ENCODE peak calls at places on chromosomes 5 and 9, in five cellular contexts. One of them, this sample, is unnamed.

GRCh38 chr9:534886-535285 is 306.6 kb upstream of the DMRT1 start:
- DNase-seq in psoas muscle: peak
- DNase-seq in A673: no peak
- DNase-seq in AG04450: no peak
- DNase-seq in IMR-90: no peak
- DNase-seq in this sample: no peak

GRCh38 chr5:123515904-123516303 is 3.9 kb downstream of the CSNK1G3 start:
- DNase-seq in psoas muscle: no peak
- DNase-seq in IMR-90: no peak
- DNase-seq in A673: no peak
- DNase-seq in AG04450: no peak
- DNase-seq in this sample: no peak

GRCh38 chr9:133635903-133636531 is at the start of gene DBH:
- DNase-seq in IMR-90: no peak
- DNase-seq in A673: no peak
- DNase-seq in psoas muscle: peak
- DNase-seq in AG04450: no peak
- DNase-seq in this sample: no peak

GRCh38 chr5:171386861-171387254 is 791 bp upstream of the NPM1 start:
- DNase-seq in IMR-90: peak
- DNase-seq in psoas muscle: no peak
- DNase-seq in A673: peak
- DNase-seq in AG04450: no peak
- DNase-seq in this sample: no peak

GRCh38 chr5:111649516-111649915 is 107.5 kb downstream of the NREP start:
- DNase-seq in psoas muscle: no peak
- DNase-seq in AG04450: no peak
- DNase-seq in A673: no peak
- DNase-seq in IMR-90: no peak
- DNase-seq in this sample: no peak

GRCh38 chr9:133484671-133485437 is 6.0 kb upstream of the SLC2A6 start:
- DNase-seq in AG04450: no peak
- DNase-seq in psoas muscle: peak
- DNase-seq in IMR-90: no peak
- DNase-seq in A673: no peak
- DNase-seq in this sample: no peak

GRCh38 chr5:66382152-66382551 is 214.0 kb upstream of the MAST4 start:
- DNase-seq in IMR-90: no peak
- DNase-seq in AG04450: no peak
- DNase-seq in A673: no peak
- DNase-seq in psoas muscle: no peak
- DNase-seq in this sample: no peak

GRCh38 chr9:109063765-109064164 is 50.5 kb upstream of the CTNNAL1 start:
- DNase-seq in IMR-90: peak
- DNase-seq in psoas muscle: no peak
- DNase-seq in A673: peak
- DNase-seq in AG04450: no peak
- DNase-seq in this sample: peak

GRCh38 chr9:134358026-134358967 is 32.0 kb downstream of the RXRA start:
- DNase-seq in A673: peak
- DNase-seq in IMR-90: peak
- DNase-seq in psoas muscle: no peak
- DNase-seq in AG04450: no peak
- DNase-seq in this sample: no peak

GRCh38 chr9:133443982-133444381 is 15.8 kb upstream of the CACFD1 start:
- DNase-seq in A673: no peak
- DNase-seq in psoas muscle: no peak
- DNase-seq in AG04450: no peak
- DNase-seq in IMR-90: peak
- DNase-seq in this sample: peak

GRCh38 chr9:318646-319045 is 104.0 kb downstream of the DOCK8 start:
- DNase-seq in AG04450: no peak
- DNase-seq in A673: no peak
- DNase-seq in IMR-90: no peak
- DNase-seq in psoas muscle: no peak
- DNase-seq in this sample: no peak

DNA sequence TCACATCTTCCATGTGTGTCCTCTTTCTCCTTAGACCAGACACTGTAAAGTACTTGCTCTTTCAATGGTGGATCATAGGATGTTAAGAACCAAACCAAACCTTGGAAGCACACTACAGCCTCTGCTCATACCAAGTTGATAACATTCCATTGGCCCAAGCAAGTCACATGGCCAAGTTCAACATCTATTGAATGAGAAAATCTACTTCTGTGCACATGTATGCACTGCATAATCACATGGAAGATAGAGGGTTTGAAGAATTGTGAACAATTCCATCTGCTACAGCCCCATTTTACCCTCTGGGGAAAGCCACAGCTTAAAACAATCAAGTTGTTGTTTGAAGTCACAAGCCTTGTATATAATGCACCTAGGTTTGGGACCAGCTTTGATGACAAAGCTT is 68.2 kb downstream of the MFAP3 start:
- DNase-seq in IMR-90: no peak
- DNase-seq in A673: no peak
- DNase-seq in psoas muscle: no peak
- DNase-seq in AG04450: no peak
- DNase-seq in this sample: no peak
- H3K27ac ChIP-seq in IMR-90: no peak
- H3K27ac ChIP-seq in A673: no peak
- H3K27ac ChIP-seq in psoas muscle: no peak
- H3K27ac ChIP-seq in AG04450: no peak
- H3K27ac ChIP-seq in this sample: no peak

GRCh38 chr5:82295959-82296557 is 17.9 kb upstream of the RPS23 start:
- DNase-seq in A673: no peak
- DNase-seq in psoas muscle: no peak
- DNase-seq in AG04450: no peak
- DNase-seq in IMR-90: no peak
- DNase-seq in this sample: no peak

GRCh38 chr5:82297711-82298110 is 19.6 kb upstream of the RPS23 start:
- DNase-seq in AG04450: no peak
- DNase-seq in IMR-90: no peak
- DNase-seq in A673: no peak
- DNase-seq in psoas muscle: no peak
- DNase-seq in this sample: no peak

GRCh38 chr5:82298668-82299067 is 20.5 kb upstream of the RPS23 start:
- DNase-seq in psoas muscle: no peak
- DNase-seq in AG04450: no peak
- DNase-seq in A673: no peak
- DNase-seq in IMR-90: no peak
- DNase-seq in this sample: no peak

GRCh38 chr5:82295144-82295543 is 17.0 kb upstream of the RPS23 start:
- DNase-seq in AG04450: no peak
- DNase-seq in A673: peak
- DNase-seq in IMR-90: peak
- DNase-seq in psoas muscle: no peak
- DNase-seq in this sample: no peak

GRCh38 chr5:82296929-82297328 is 18.8 kb upstream of the RPS23 start:
- DNase-seq in IMR-90: no peak
- DNase-seq in psoas muscle: no peak
- DNase-seq in A673: no peak
- DNase-seq in AG04450: no peak
- DNase-seq in this sample: no peak
- TF ChIP-seq CTCF in IMR-90: no peak
- TF ChIP-seq CTCF in psoas muscle: no peak
- TF ChIP-seq CTCF in A673: peak
- TF ChIP-seq CTCF in AG04450: no peak
- TF ChIP-seq CTCF in this sample: no peak

GRCh38 chr9:23934291-23934690 is 108.3 kb upstream of the ELAVL2 start:
- DNase-seq in AG04450: no peak
- DNase-seq in A673: no peak
- DNase-seq in IMR-90: no peak
- DNase-seq in psoas muscle: no peak
- DNase-seq in this sample: no peak
- H3K27ac ChIP-seq in AG04450: no peak
- H3K27ac ChIP-seq in A673: no peak
- H3K27ac ChIP-seq in IMR-90: no peak
- H3K27ac ChIP-seq in psoas muscle: no peak
- H3K27ac ChIP-seq in this sample: no peak

GRCh38 chr9:90936380-90936779 is 134.8 kb downstream of the SYK start:
- DNase-seq in psoas muscle: no peak
- DNase-seq in IMR-90: no peak
- DNase-seq in AG04450: no peak
- DNase-seq in A673: no peak
- DNase-seq in this sample: no peak
- TF ChIP-seq CTCF in psoas muscle: no peak
- TF ChIP-seq CTCF in IMR-90: no peak
- TF ChIP-seq CTCF in AG04450: no peak
- TF ChIP-seq CTCF in A673: no peak
- TF ChIP-seq CTCF in this sample: no peak

GRCh38 chr9:27528886-27529315 is 713 bp downstream of the MOB3B start:
- DNase-seq in AG04450: no peak
- DNase-seq in psoas muscle: peak
- DNase-seq in A673: no peak
- DNase-seq in IMR-90: no peak
- DNase-seq in this sample: no peak
- H3K27ac ChIP-seq in AG04450: no peak
- H3K27ac ChIP-seq in psoas muscle: peak
- H3K27ac ChIP-seq in A673: no peak
- H3K27ac ChIP-seq in IMR-90: no peak
- H3K27ac ChIP-seq in this sample: no peak

GRCh38 chr9:35617548-35617947 is 665 bp downstream of the CD72 start:
- DNase-seq in A673: no peak
- DNase-seq in IMR-90: no peak
- DNase-seq in AG04450: no peak
- DNase-seq in psoas muscle: no peak
- DNase-seq in this sample: no peak

GRCh38 chr9:35615981-35616680 is 2.1 kb downstream of the CD72 start:
- DNase-seq in A673: no peak
- DNase-seq in AG04450: no peak
- DNase-seq in IMR-90: no peak
- DNase-seq in psoas muscle: peak
- DNase-seq in this sample: no peak

GRCh38 chr9:35618854-35619799 is 914 bp upstream of the CD72 start:
- DNase-seq in psoas muscle: peak
- DNase-seq in AG04450: no peak
- DNase-seq in A673: no peak
- DNase-seq in IMR-90: peak
- DNase-seq in this sample: no peak

GRCh38 chr9:35618325-35618727 is at the start of gene CD72:
- DNase-seq in psoas muscle: peak
- DNase-seq in IMR-90: no peak
- DNase-seq in AG04450: no peak
- DNase-seq in A673: no peak
- DNase-seq in this sample: no peak

DNA sequence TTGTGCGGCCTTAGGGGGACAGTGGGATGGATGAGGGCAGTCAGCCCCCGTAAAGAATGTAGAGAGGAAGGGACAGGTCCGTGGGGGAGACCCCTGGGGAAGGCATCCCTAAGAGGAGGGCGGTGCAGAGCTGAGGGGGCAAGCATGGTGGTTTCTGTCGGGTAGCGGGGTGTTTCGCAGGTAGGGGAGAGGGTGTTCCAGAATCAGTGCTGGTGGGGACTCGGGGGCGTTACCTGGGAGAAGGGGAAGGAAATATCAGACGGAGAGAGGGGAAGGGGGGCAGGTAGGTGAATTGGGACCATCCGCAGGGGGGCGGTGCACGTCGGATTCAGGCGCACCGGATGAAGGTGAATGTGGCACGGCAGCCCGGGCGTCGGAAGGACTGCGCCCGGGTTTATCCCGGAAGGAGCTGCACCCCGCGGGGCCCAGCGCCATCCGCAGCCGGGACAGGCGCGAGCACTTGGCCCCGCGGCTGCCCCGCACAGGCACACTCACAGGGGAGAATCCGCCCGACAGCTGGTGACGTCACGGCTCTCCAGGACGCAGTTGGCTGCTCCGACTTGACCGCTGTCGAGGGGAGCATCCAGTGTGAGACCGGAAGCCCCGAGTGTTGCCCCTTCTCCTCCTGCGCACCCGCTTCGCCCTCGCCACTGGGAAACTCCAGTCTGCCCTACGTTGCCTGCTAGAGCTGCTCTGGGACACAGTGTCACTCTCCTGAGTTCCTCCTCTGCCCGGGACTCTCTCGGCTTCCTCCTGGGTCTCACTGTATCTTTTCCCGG is 1.3 kb downstream of the CD72 start:
- DNase-seq in IMR-90: peak
- DNase-seq in psoas muscle: peak
- DNase-seq in AG04450: no peak
- DNase-seq in A673: no peak
- DNase-seq in this sample: peak
- TF ChIP-seq CTCF in IMR-90: no peak
- TF ChIP-seq CTCF in psoas muscle: no peak
- TF ChIP-seq CTCF in AG04450: no peak
- TF ChIP-seq CTCF in A673: no peak
- TF ChIP-seq CTCF in this sample: peak

GRCh38 chr9:105357937-105358336 is 89.9 kb upstream of the FSD1L start:
- DNase-seq in A673: no peak
- DNase-seq in psoas muscle: no peak
- DNase-seq in AG04450: no peak
- DNase-seq in IMR-90: no peak
- DNase-seq in this sample: no peak

GRCh38 chr9:105361873-105362272 is 86.0 kb upstream of the FSD1L start:
- DNase-seq in psoas muscle: no peak
- DNase-seq in IMR-90: no peak
- DNase-seq in AG04450: no peak
- DNase-seq in A673: no peak
- DNase-seq in this sample: no peak

GRCh38 chr9:105359899-105360298 is 87.9 kb upstream of the FSD1L start:
- DNase-seq in AG04450: peak
- DNase-seq in psoas muscle: no peak
- DNase-seq in A673: no peak
- DNase-seq in IMR-90: peak
- DNase-seq in this sample: peak

GRCh38 chr9:105362470-105362869 is 85.4 kb upstream of the FSD1L start:
- DNase-seq in A673: no peak
- DNase-seq in IMR-90: no peak
- DNase-seq in psoas muscle: no peak
- DNase-seq in AG04450: no peak
- DNase-seq in this sample: no peak

DNA sequence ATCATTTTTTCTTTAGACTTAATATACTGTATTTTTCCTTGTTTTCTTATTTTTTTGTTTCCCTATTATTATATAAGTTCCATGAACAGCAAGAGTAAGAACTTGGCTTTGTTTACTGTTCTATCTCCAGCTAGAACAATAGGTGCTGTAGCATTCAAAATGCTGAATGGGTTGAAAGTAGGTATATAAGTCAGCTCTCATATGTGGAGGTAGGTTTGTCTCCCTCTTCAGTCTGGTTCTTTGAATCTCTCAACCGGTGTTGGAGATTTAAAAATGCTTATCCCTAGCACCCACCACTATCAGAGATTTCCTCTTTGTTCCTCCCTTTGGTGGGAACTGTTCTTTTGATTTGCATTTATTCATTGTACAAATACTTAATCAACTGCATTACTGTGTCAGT is 87.5 kb upstream of the FSD1L start:
- DNase-seq in AG04450: no peak
- DNase-seq in A673: no peak
- DNase-seq in psoas muscle: no peak
- DNase-seq in IMR-90: no peak
- DNase-seq in this sample: no peak
- H3K27ac ChIP-seq in AG04450: no peak
- H3K27ac ChIP-seq in A673: no peak
- H3K27ac ChIP-seq in psoas muscle: no peak
- H3K27ac ChIP-seq in IMR-90: no peak
- H3K27ac ChIP-seq in this sample: no peak

GRCh38 chr9:29958469-29958868 is 2385.2 kb upstream of the C9orf72 start:
- DNase-seq in AG04450: no peak
- DNase-seq in A673: peak
- DNase-seq in IMR-90: no peak
- DNase-seq in psoas muscle: no peak
- DNase-seq in this sample: no peak
- TF ChIP-seq CTCF in AG04450: no peak
- TF ChIP-seq CTCF in A673: no peak
- TF ChIP-seq CTCF in IMR-90: no peak
- TF ChIP-seq CTCF in psoas muscle: no peak
- TF ChIP-seq CTCF in this sample: no peak

GRCh38 chr9:125744616-125745387 is 2.4 kb upstream of the PBX3 start:
- DNase-seq in IMR-90: peak
- DNase-seq in AG04450: peak
- DNase-seq in A673: no peak
- DNase-seq in psoas muscle: no peak
- DNase-seq in this sample: no peak
- H3K27ac ChIP-seq in IMR-90: no peak
- H3K27ac ChIP-seq in AG04450: peak
- H3K27ac ChIP-seq in A673: no peak
- H3K27ac ChIP-seq in psoas muscle: no peak
- H3K27ac ChIP-seq in this sample: no peak